ENCODE peak calls at places on chromosome 6, in nine cellular contexts. Y is ureter, W is AG08396, V is brain microvascular endothelial cell, G is erythroblast, I is iris pigment epithelial cell, B is foreskin keratinocyte, T is memory B cell, H is H54. Q is an unnamed sample.

GRCh38 chr6:79947191-79948173 is at the start of gene ELOVL4:
- DNase-seq in Y (peak), W (peak), V (peak), G (peak), I (peak), B (peak), T (no peak), H (no peak), Q (peak)

GRCh38 chr6:165574770-165575549 is 88.1 kb downstream of the PDE10A start:
- DNase-seq in Y (no peak), W (no peak), V (no peak), G (no peak), I (peak), B (peak), T (no peak), H (no peak), Q (no peak)

GRCh38 chr6:219019-219570 is 73.2 kb upstream of the DUSP22 start:
- DNase-seq in Y (no peak), W (no peak), V (no peak), G (no peak), I (no peak), B (no peak), T (peak), H (no peak), Q (no peak)

GRCh38 chr6:26389349-26389799 is 6.5 kb downstream of the BTN2A2 start:
- DNase-seq in Y (no peak), W (no peak), V (no peak), G (peak), I (peak), B (no peak), T (no peak), H (no peak), Q (no peak)

GRCh38 chr6:80457044-80457933 is 350.8 kb downstream of the BCKDHB start:
- DNase-seq in Y (peak), W (peak), V (peak), G (no peak), I (peak), B (peak), T (no peak), H (peak), Q (peak)

GRCh38 chr6:145963216-145964068 is 716 bp downstream of the SHPRH start:
- DNase-seq in Y (peak), W (peak), V (peak), G (peak), I (peak), B (peak), T (peak), H (peak), Q (peak)

GRCh38 chr6:2961491-2961890 is 9.9 kb downstream of the SERPINB6 start:
- DNase-seq in Y (no peak), W (no peak), V (no peak), G (no peak), I (no peak), B (no peak), T (no peak), H (no peak), Q (no peak)

GRCh38 chr6:53309059-53309896 is 39.5 kb downstream of the ELOVL5 start:
- DNase-seq in Y (no peak), W (peak), V (no peak), G (peak), I (peak), B (no peak), T (no peak), H (no peak), Q (peak)

GRCh38 chr6:132136976-132137375 is 185.8 kb upstream of the CCN2 start:
- DNase-seq in Y (no peak), W (no peak), V (no peak), G (no peak), I (no peak), B (no peak), T (no peak), H (no peak), Q (no peak)